ENCODE peak calls at places on chromosomes 3 and 15, in six cellular contexts. P, R, B, F, V and S are unnamed samples.
A peak's percentile ranks its signal among the peaks of the same experiment; 100 is the strongest.

GRCh38 chr3:150945226-150945625 is 27.3 kb downstream of the CLRN1 start:
- DNase-seq in P (no peak), R (peak; percentile 78), B (no peak), F (no peak), V (no peak), S (peak; percentile 27)

GRCh38 chr3:14378415-14378814 is 24.0 kb upstream of the SLC6A6 start:
- DNase-seq in P (no peak), R (no peak), B (no peak), F (no peak), V (no peak), S (no peak)

GRCh38 chr3:106578911-106579310 is 710.1 kb upstream of the CBLB start:
- DNase-seq in P (no peak), R (no peak), B (no peak), F (no peak), V (no peak), S (peak; percentile 27)

GRCh38 chr15:77032647-77033416 is 37.9 kb downstream of the PSTPIP1 start:
- DNase-seq in P (peak; percentile 46), R (no peak), B (peak; percentile 2), F (no peak), V (no peak), S (no peak)

GRCh38 chr3:152638707-152639450 is 196.1 kb upstream of the P2RY1 start:
- DNase-seq in P (no peak), R (peak; percentile 66), B (no peak), F (no peak), V (peak; percentile 45), S (peak; percentile 88)

GRCh38 chr3:97125902-97126499 is 311.6 kb downstream of the EPHA6 start:
- DNase-seq in P (no peak), R (no peak), B (no peak), F (peak; percentile 56), V (peak; percentile 51), S (no peak)

GRCh38 chr3:140022061-140022781 is 87.2 kb downstream of the CLSTN2 start:
- DNase-seq in P (peak; percentile 58), R (no peak), B (no peak), F (no peak), V (peak; percentile 68), S (no peak)

GRCh38 chr3:106194726-106195125 is 325.9 kb upstream of the CBLB start:
- DNase-seq in P (no peak), R (no peak), B (no peak), F (no peak), V (no peak), S (no peak)

GRCh38 chr3:35659808-35660207 is 20.5 kb downstream of the ARPP21 start:
- DNase-seq in P (no peak), R (no peak), B (no peak), F (peak; percentile 51), V (no peak), S (no peak)

GRCh38 chr3:46038916-46039315 is 11.6 kb upstream of the XCR1 start:
- DNase-seq in P (no peak), R (no peak), B (no peak), F (no peak), V (no peak), S (no peak)
- H3K27ac ChIP-seq in P (no peak overlapping the region), R (no peak overlapping the region), B (no peak overlapping the region), F (no peak overlapping the region), V (no peak overlapping the region), S (no peak overlapping the region)

DNA sequence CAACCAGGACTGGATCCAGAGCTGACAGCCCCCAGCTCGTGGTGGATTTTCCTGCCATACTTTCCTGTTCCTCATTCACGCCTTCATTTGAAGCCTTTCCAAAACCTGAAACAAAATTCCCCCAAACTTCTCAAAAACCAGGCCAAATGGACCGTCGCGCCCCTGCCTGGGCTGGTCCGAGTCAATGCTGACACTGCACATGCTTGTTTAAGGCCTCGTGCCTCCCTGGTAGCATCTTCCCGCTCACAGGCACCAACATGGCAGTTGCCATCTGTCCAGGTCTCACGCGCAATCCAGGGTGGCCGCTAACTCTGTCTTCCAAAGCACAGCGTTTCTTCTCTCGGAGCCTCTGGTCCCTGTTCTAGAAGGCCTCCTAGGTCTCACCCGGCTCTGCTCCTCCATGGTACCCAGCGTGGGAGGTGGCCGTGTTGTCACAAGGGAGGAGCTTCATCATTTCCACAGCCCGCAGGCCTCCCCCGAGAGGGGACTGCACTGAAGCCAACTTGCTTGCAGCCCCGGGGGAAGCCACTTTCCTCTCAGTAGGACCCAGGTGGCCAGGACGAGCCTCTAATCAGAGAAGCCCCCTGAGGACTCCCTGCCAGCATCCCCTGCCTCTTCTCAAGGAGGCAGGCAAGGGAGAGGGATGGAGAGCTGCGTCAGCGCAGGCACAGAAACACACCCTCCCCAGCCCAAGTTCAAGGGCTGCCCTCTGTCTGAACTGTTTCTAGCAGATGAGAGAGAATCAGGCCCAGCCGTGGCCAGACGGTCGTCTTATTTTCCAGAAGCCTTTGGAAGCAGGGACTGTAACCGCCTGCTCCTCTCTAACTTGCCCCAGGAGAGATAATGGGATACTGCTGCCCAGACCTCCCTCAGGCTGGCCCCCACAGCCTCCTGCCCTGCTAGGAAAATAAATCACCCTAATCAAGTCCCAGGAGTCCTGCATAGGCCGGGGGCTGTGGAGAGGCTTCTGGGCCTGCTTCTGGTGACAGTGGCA is 152.8 kb upstream of the TLE3 start:
- DNase-seq in P (no peak), R (no peak), B (no peak), F (no peak), V (peak; percentile 81), S (no peak)
- H3K4me1 ChIP-seq in P (no peaks in the 10 kb centered on the region), R (no peaks in the 10 kb centered on the region), B (no peaks in the 10 kb centered on the region), F (no peaks in the 10 kb centered on the region), V (peaks cover 9% of the 10 kb centered on the region), S (no peaks in the 10 kb centered on the region)

GRCh38 chr3:62226601-62227339 is 146.6 kb downstream of the FEZF2 start:
- DNase-seq in P (no peak), R (no peak), B (no peak), F (no peak), V (no peak), S (no peak)

GRCh38 chr3:62228467-62228866 is 144.9 kb downstream of the FEZF2 start:
- DNase-seq in P (no peak), R (no peak), B (no peak), F (no peak), V (no peak), S (no peak)

GRCh38 chr3:62229201-62229600 is 144.1 kb downstream of the FEZF2 start:
- DNase-seq in P (no peak), R (no peak), B (no peak), F (peak; percentile 66), V (no peak), S (no peak)

GRCh38 chr3:62233065-62233464 is 140.3 kb downstream of the FEZF2 start:
- DNase-seq in P (no peak), R (no peak), B (no peak), F (peak; percentile 66), V (no peak), S (no peak)

GRCh38 chr3:62229908-62230307 is 143.4 kb downstream of the FEZF2 start:
- DNase-seq in P (no peak), R (peak; percentile 19), B (no peak), F (no peak), V (no peak), S (no peak)
- TF ChIP-seq CTCF in P (no peak), R (peak; percentile 46), B (no peak), F (peak; percentile 74), V (no peak), S (peak; percentile 59)

GRCh38 chr3:9690451-9691450 is 12.9 kb upstream of the CPNE9 start:
- DNase-seq in P (no peak), R (peak; percentile 85), B (no peak), F (no peak), V (no peak), S (no peak)

GRCh38 chr3:9691636-9692035 is 12.0 kb upstream of the CPNE9 start:
- DNase-seq in P (no peak), R (no peak), B (no peak), F (no peak), V (no peak), S (no peak)

GRCh38 chr3:9687514-9687913 is 16.1 kb upstream of the CPNE9 start:
- DNase-seq in P (no peak), R (no peak), B (no peak), F (no peak), V (no peak), S (no peak)

GRCh38 chr3:9688961-9689360 is 14.7 kb upstream of the CPNE9 start:
- DNase-seq in P (no peak), R (no peak), B (no peak), F (no peak), V (no peak), S (no peak)

DNA sequence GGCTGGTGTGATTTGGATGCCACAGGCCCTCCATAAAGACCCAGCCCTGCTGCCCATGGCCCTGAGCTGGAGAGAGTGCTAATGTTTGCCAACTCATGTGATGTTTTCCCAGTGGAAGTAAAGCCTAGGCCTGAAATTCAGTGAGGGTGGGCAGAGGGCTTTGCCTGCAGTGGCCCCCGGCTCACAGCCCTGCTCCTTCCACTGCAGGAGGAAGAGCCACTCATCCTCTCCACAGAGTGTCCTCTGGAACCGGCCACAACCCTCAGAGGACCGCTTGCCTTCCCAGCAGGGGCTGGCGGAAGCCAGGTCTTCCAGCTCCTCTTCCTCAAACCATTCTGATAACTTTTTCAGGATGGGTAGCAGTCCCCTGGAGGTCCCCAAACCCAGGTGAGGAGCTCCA is 13.9 kb upstream of the CPNE9 start:
- DNase-seq in P (no peak), R (no peak), B (no peak), F (no peak), V (no peak), S (no peak)
- H3K27ac ChIP-seq in P (no peak overlapping the region), R (no peak overlapping the region), B (no peak overlapping the region), F (no peak overlapping the region), V (no peak overlapping the region), S (no peak overlapping the region)

GRCh38 chr15:73928971-73929627 is 2.8 kb downstream of the LOXL1 start:
- DNase-seq in P (no peak), R (no peak), B (no peak), F (no peak), V (no peak), S (no peak)

GRCh38 chr15:73927476-73928240 is 1.4 kb downstream of the LOXL1 start:
- DNase-seq in P (peak; percentile 63), R (peak; percentile 66), B (peak; percentile 67), F (peak; percentile 89), V (peak; percentile 82), S (no peak)

GRCh38 chr15:73926191-73927002 is at the start of gene LOXL1:
- DNase-seq in P (peak; percentile 57), R (peak; percentile 93), B (peak; percentile 66), F (peak; percentile 93), V (peak; percentile 82), S (peak; percentile 76)

GRCh38 chr15:73927003-73927475 is 777 bp downstream of the LOXL1 start:
- DNase-seq in P (peak; percentile 70), R (peak; percentile 33), B (peak; percentile 81), F (peak; percentile 88), V (peak; percentile 79), S (no peak)

DNA sequence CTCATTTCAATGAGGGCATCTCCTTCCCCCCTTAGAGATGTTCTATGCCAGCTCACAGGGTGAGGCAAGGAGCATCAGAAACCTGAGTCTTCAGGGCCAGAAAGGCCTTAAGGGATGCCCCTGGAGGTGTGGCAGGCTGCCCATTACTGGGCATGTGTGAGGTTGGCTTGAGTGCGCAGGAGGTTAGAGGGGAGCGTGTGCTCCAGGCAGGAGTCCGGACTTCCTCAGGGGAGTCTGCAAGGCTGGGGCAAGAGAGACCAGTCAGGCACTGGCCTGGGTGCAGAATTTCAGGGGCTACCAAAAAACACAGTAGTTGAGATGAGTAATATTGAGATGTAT is 1.9 kb downstream of the LOXL1 start:
- DNase-seq in P (no peak), R (no peak), B (no peak), F (no peak), V (no peak), S (no peak)
- H3K4me1 ChIP-seq in P (peaks cover 21% of the 10 kb centered on the region), R (peaks cover 34% of the 10 kb centered on the region), B (peaks cover 6% of the 10 kb centered on the region), F (peaks cover 18% of the 10 kb centered on the region), V (peaks cover 17% of the 10 kb centered on the region), S (peaks cover 12% of the 10 kb centered on the region)